ENCODE peak calls at places on chromosomes 5 and 9, in four cellular contexts. A is right cardiac atrium, Z is HCT116, U is A549. S is an unnamed sample. For H3K4me1, the result is how much of the 10 kb centered on the place peaks cover.

GRCh38 chr5:85515588-85515987 is 1102.2 kb upstream of the COX7C start:
- DNase-seq in A (no peak), Z (no peak), U (no peak), S (no peak)

GRCh38 chr5:172110921-172111873 is 76.8 kb downstream of the STK10 start:
- DNase-seq in A (peak), Z (no peak), U (no peak), S (no peak)

GRCh38 chr9:97560851-97561250 is 59.4 kb downstream of the TMOD1 start:
- DNase-seq in A (no peak), Z (no peak), U (no peak), S (no peak)

GRCh38 chr5:57735754-57736153 is 253.1 kb upstream of the ACTBL2 start:
- DNase-seq in A (no peak), Z (peak), U (peak), S (no peak)

GRCh38 chr5:72859127-72859526 is 42.7 kb downstream of the TNPO1 start:
- DNase-seq in A (no peak), Z (no peak), U (no peak), S (no peak)

GRCh38 chr9:9791621-9792020 is 821.2 kb downstream of the PTPRD start:
- DNase-seq in A (no peak), Z (no peak), U (no peak), S (no peak)

GRCh38 chr9:111483862-111484563 is at the start of gene ECPAS:
- DNase-seq in A (peak), Z (peak), U (peak), S (peak)

GRCh38 chr5:1226839-1227238 is 1.7 kb downstream of the SLC6A18 start:
- DNase-seq in A (no peak), Z (no peak), U (no peak), S (no peak)

GRCh38 chr5:157431544-157432200 is 28.3 kb upstream of the NIPAL4 start:
- DNase-seq in A (no peak), Z (peak), U (peak), S (no peak)

GRCh38 chr5:107284822-107285510 is 385.8 kb downstream of the EFNA5 start:
- DNase-seq in A (no peak), Z (no peak), U (no peak), S (no peak)

GRCh38 chr5:115068239-115069086 is 101.2 kb downstream of the TRIM36 start:
- DNase-seq in A (no peak), Z (peak), U (no peak), S (no peak)

GRCh38 chr9:114911167-114911821 is 19.1 kb downstream of the TNFSF8 start:
- DNase-seq in A (no peak), Z (no peak), U (peak), S (no peak)

GRCh38 chr9:34962530-34962929 is 4.4 kb downstream of the PHF24 start:
- DNase-seq in A (no peak), Z (no peak), U (no peak), S (no peak)

GRCh38 chr5:5313081-5313736 is 109.3 kb upstream of the ICE1 start:
- DNase-seq in A (no peak), Z (no peak), U (no peak), S (no peak)

GRCh38 chr5:92145852-92146251 is 762.7 kb upstream of the ARRDC3 start:
- DNase-seq in A (no peak), Z (no peak), U (no peak), S (no peak)

GRCh38 chr5:180047667-180048066 is 23.9 kb downstream of the RNF130 start:
- DNase-seq in A (peak), Z (no peak), U (no peak), S (no peak)

GRCh38 chr5:180049357-180049673 is 22.2 kb downstream of the RNF130 start:
- DNase-seq in A (no peak), Z (no peak), U (no peak), S (no peak)

GRCh38 chr5:111999286-111999685 is 242.3 kb upstream of the NREP start:
- DNase-seq in A (no peak), Z (no peak), U (no peak), S (no peak)

GRCh38 chr5:180644129-180644824 is 5.1 kb downstream of the FLT4 start:
- DNase-seq in A (no peak), Z (no peak), U (no peak), S (no peak)

GRCh38 chr5:574906-575305 is 37.2 kb upstream of the CEP72 start:
- DNase-seq in A (no peak), Z (no peak), U (no peak), S (no peak)

GRCh38 chr5:73418244-73418691 is 30.3 kb downstream of the FOXD1 start:
- DNase-seq in A (peak), Z (no peak), U (no peak), S (no peak)

GRCh38 chr5:133644000-133644865 is 31.9 kb upstream of the FSTL4 start:
- DNase-seq in A (no peak), Z (no peak), U (no peak), S (no peak)

GRCh38 chr5:139422307-139422893 is 16.9 kb downstream of the DNAJC18 start:
- DNase-seq in A (no peak), Z (peak), U (peak), S (no peak)

GRCh38 chr5:145681216-145681615 is 153.9 kb downstream of the PRELID2 start:
- DNase-seq in A (no peak), Z (no peak), U (no peak), S (no peak)

GRCh38 chr5:133928690-133929393 is 39.6 kb downstream of the C5orf15 start:
- DNase-seq in A (no peak), Z (no peak), U (no peak), S (no peak)

GRCh38 chr5:2767089-2767488 is 15.6 kb upstream of the IRX2 start:
- DNase-seq in A (no peak), Z (no peak), U (no peak), S (no peak)

GRCh38 chr5:180389252-180390101 is 36.3 kb upstream of the GFPT2 start:
- DNase-seq in A (peak), Z (no peak), U (no peak), S (no peak)

GRCh38 chr5:103347729-103348128 is 89.2 kb downstream of the MACIR start:
- DNase-seq in A (no peak), Z (no peak), U (no peak), S (no peak)

GRCh38 chr9:93048706-93049448 is 9.6 kb upstream of the SUSD3 start:
- DNase-seq in A (no peak), Z (no peak), U (no peak), S (no peak)
- H3K4me1 ChIP-seq in A (under half), Z (under half), U (under half), S (under half)

GRCh38 chr5:158978061-158978745 is 121.5 kb downstream of the EBF1 start:
- DNase-seq in A (no peak), Z (no peak), U (no peak), S (no peak)
- H3K4me1 ChIP-seq in A (under half), Z (under half), U (half or more), S (under half)

DNA sequence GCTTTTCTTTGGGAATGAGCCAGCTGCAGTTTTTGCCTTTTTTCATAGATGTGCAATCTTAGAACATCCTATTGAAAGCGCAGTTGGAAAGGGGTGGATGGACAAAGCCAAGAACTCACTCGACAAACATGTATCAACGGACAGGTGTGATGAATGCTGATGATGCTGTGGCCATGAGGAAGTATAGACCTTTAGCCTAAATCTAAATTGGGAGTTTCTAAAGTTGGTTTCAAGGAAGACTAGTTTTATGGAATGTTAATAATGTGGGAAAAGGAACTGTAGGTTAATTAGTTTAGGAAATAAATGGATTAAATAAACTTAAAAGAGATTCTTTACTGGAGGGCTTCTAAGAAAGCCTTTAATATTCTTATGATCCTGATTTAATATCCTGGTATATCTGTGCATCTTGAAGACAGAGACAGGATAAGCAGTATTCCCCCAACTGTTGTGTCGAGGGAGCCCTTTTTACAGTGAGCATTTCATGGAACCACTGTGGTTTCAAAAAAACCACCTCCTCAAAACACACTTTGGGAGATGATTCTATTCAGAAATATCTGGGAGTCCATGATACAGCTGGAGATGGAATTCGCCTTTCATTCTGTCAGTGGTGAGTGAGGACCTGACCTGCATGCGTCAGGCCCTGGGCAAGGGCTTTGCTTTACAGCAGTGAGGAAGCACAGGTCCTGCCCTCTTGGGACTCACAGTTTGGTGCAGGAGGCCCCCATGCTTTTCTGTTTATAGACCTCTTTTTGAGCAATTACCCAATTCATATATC is 82.6 kb downstream of the AOPEP start:
- DNase-seq in A (no peak), Z (no peak), U (no peak), S (no peak)
- H3K4me1 ChIP-seq in A (under half), Z (under half), U (half or more), S (under half)

DNA sequence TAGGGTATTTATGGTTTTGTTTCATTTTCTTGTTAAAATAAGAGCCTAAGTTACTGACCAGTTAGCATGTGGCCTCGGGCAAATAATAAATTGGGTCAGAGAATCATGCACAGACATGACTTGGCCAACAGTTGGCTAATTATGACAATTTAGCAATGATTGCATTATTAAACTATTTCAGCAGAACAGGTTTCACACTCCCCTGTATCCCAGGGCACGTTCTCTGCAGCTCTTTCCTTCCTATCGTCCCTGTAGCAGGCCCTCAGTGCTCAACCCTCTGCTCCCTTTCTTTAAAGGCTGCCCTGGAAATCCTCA is 167.9 kb downstream of the TSSK1B start:
- DNase-seq in A (no peak), Z (no peak), U (no peak), S (peak)
- H3K4me1 ChIP-seq in A (under half), Z (under half), U (under half), S (half or more)

GRCh38 chr9:133705576-133705975 is 32.6 kb downstream of the SARDH start:
- DNase-seq in A (no peak), Z (no peak), U (no peak), S (no peak)

GRCh38 chr9:133701981-133702797 is 36.0 kb downstream of the SARDH start:
- DNase-seq in A (no peak), Z (no peak), U (no peak), S (no peak)

GRCh38 chr9:133702798-133703570 is 35.2 kb downstream of the SARDH start:
- DNase-seq in A (no peak), Z (no peak), U (no peak), S (no peak)

GRCh38 chr9:133704711-133705181 is 33.4 kb downstream of the SARDH start:
- DNase-seq in A (no peak), Z (no peak), U (no peak), S (no peak)

GRCh38 chr9:133703571-133704399 is 34.4 kb downstream of the SARDH start:
- DNase-seq in A (no peak), Z (no peak), U (no peak), S (no peak)
- H3K4me1 ChIP-seq in A (under half), Z (under half), U (under half), S (under half)

DNA sequence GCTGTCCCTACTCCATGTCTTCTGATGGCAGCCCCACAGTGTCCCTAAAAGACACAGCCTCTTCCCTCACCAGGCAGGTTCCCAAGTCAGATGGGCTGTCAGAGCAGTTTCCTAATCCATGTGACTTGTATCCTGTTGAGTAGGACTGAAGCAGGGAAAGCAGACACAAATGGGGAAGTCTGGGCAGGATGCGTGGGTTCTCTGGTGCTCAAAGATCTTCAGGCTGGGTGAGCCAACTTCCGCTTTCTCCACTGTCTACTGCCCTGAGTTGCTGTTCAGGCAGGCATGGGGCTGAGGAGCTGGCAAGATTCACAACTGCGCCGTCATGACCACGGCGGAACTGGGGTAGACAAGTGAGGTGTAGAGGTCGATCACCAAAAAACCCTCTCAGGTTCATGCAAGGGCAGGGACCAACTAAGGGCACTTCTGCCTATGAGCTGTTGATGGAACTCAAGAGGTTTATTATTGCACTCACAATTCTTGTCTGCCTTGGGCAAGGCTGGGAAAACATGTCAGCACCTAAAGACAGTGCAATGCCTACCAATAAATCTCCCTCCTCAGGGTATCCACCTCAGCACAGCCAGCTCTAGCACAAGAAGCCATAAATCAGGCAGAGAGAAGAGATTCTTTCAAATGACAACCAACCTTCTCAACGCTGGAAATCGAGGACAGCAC is 83.4 kb downstream of the RAPGEF1 start:
- DNase-seq in A (peak), Z (no peak), U (no peak), S (peak)
- H3K4me1 ChIP-seq in A (under half), Z (under half), U (under half), S (under half)